ENCODE peak calls at places on chromosome 4, in nine cellular contexts. M is heart right ventricle, V is tibial nerve, R is A549, F is adipocyte, X is sigmoid colon, T is osteoblast, K is uterus, L is pancreas. Z is an unnamed sample. For H3K4me1, the result is how much of the 10 kb centered on the place peaks cover.

GRCh38 chr4:126441173-126441810 is 1126.5 kb downstream of the FAT4 start:
- DNase-seq in M (no peak), V (no peak), R (no peak), F (peak), X (no peak), T (no peak), K (no peak), L (no peak), Z (no peak)

GRCh38 chr4:103046416-103047290 is 27.1 kb upstream of the SLC9B1 start:
- DNase-seq in M (peak), V (no peak), R (peak), F (peak), X (no peak), T (no peak), K (no peak), L (no peak), Z (peak)

GRCh38 chr4:147732516-147733193 is 767 bp downstream of the ARHGAP10 start:
- DNase-seq in M (peak), V (peak), R (peak), F (peak), X (peak), T (peak), K (peak), L (peak), Z (peak)

GRCh38 chr4:140807491-140808257 is 51.5 kb upstream of the TBC1D9 start:
- DNase-seq in M (no peak), V (no peak), R (no peak), F (peak), X (no peak), T (peak), K (no peak), L (no peak), Z (no peak)

GRCh38 chr4:72564184-72564583 is 4.8 kb downstream of the ADAMTS3 start:
- DNase-seq in M (no peak), V (no peak), R (no peak), F (peak), X (no peak), T (no peak), K (no peak), L (no peak), Z (peak)

GRCh38 chr4:20509315-20509714 is 190.9 kb upstream of the PACRGL start:
- DNase-seq in M (no peak), V (no peak), R (no peak), F (no peak), X (no peak), T (no peak), K (no peak), L (no peak), Z (no peak)

GRCh38 chr4:88599714-88600113 is 7.4 kb downstream of the HERC3 start:
- DNase-seq in M (no peak), V (no peak), R (no peak), F (peak), X (no peak), T (no peak), K (no peak), L (no peak), Z (no peak)

GRCh38 chr4:15717126-15717525 is 14.3 kb downstream of the BST1 start:
- DNase-seq in M (no peak), V (no peak), R (no peak), F (peak), X (no peak), T (peak), K (no peak), L (no peak), Z (peak)

GRCh38 chr4:184593461-184593860 is 55.8 kb downstream of the CASP3 start:
- DNase-seq in M (no peak), V (no peak), R (no peak), F (no peak), X (no peak), T (peak), K (no peak), L (no peak), Z (no peak)

GRCh38 chr4:89254847-89255246 is 52.8 kb downstream of the GPRIN3 start:
- DNase-seq in M (no peak), V (no peak), R (peak), F (peak), X (no peak), T (peak), K (no peak), L (no peak), Z (peak)

GRCh38 chr4:185142911-185143595 is at the start of gene SLC25A4:
- DNase-seq in M (peak), V (peak), R (peak), F (peak), X (peak), T (peak), K (peak), L (peak), Z (peak)

GRCh38 chr4:23235613-23236390 is 543.1 kb downstream of the GBA3 start:
- DNase-seq in M (no peak), V (no peak), R (no peak), F (no peak), X (no peak), T (no peak), K (no peak), L (no peak), Z (peak)

GRCh38 chr4:104728380-104729122 is 233.9 kb upstream of the CXXC4 start:
- DNase-seq in M (no peak), V (no peak), R (peak), F (peak), X (no peak), T (no peak), K (no peak), L (no peak), Z (peak)

GRCh38 chr4:7876096-7876993 is 63.3 kb downstream of the AFAP1 start:
- DNase-seq in M (no peak), V (no peak), R (peak), F (no peak), X (peak), T (no peak), K (no peak), L (no peak), Z (peak)

GRCh38 chr4:52957220-52957686 is 95.1 kb downstream of the RASL11B start:
- DNase-seq in M (peak), V (no peak), R (no peak), F (no peak), X (no peak), T (peak), K (peak), L (no peak), Z (peak)

GRCh38 chr4:78662661-78663060 is 111.1 kb downstream of the ANXA3 start:
- DNase-seq in M (no peak), V (no peak), R (no peak), F (no peak), X (no peak), T (no peak), K (no peak), L (no peak), Z (no peak)

GRCh38 chr4:78660559-78660958 is 109.0 kb downstream of the ANXA3 start:
- DNase-seq in M (no peak), V (no peak), R (no peak), F (no peak), X (no peak), T (no peak), K (no peak), L (no peak), Z (no peak)

GRCh38 chr4:78661923-78662521 is 110.5 kb downstream of the ANXA3 start:
- DNase-seq in M (no peak), V (no peak), R (no peak), F (peak), X (no peak), T (no peak), K (no peak), L (no peak), Z (no peak)

GRCh38 chr4:78659665-78660064 is 108.1 kb downstream of the ANXA3 start:
- DNase-seq in M (no peak), V (no peak), R (no peak), F (no peak), X (no peak), T (no peak), K (no peak), L (no peak), Z (no peak)

GRCh38 chr4:78661086-78661690 is 109.6 kb downstream of the ANXA3 start:
- DNase-seq in M (no peak), V (no peak), R (no peak), F (no peak), X (no peak), T (no peak), K (no peak), L (no peak), Z (no peak)
- H3K4me1 ChIP-seq in M (half or more), V (under half), R (under half), F (under half), X (under half), T (under half), K (under half), L (under half), Z (under half)

DNA sequence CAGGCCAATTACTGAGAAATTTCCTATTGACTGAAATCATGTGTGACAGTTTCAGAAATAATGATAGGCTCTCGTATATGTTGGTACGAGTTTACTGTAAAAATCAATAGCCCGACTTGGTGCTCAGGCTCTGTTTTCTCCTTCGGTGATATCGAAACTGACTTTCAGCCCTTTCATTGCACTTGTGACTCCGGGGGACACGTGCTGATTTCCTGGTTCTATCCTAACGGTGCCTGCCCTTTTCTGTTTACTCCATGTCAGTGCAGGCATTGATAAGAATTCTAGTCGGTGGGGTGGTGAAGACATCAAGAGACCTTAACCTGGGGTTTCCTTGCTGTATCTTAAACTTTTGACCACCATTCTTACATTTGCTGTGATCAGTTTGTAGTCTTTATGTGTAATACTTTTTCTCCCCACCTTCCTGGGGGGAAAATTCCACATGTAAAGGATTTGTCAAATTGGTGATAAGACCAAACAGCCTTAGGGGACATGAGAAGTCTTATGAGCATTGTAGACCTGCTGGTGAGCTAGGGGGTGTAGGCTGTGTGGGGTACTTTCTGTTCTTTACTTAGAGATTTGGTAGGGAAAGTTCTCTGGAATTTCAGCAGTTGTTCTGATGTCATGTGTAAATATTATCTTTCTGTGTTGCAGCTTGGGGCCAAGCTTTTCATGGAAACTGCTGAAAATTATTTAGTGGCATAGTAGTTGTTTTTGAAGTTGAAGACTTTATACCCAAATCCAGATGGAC is 52.7 kb downstream of the TMEM131L start:
- DNase-seq in M (no peak), V (no peak), R (no peak), F (peak), X (no peak), T (no peak), K (no peak), L (no peak), Z (peak)
- H3K4me1 ChIP-seq in M (half or more), V (under half), R (under half), F (under half), X (under half), T (under half), K (under half), L (half or more), Z (under half)

GRCh38 chr4:110618091-110619000 is 4.5 kb downstream of the PITX2 start:
- DNase-seq in M (no peak), V (no peak), R (no peak), F (no peak), X (no peak), T (peak), K (no peak), L (peak), Z (peak)

GRCh38 chr4:110617095-110617494 is 5.8 kb downstream of the PITX2 start:
- DNase-seq in M (no peak), V (no peak), R (no peak), F (no peak), X (no peak), T (no peak), K (no peak), L (no peak), Z (peak)

GRCh38 chr4:110614981-110615365 is 7.9 kb downstream of the PITX2 start:
- DNase-seq in M (no peak), V (no peak), R (no peak), F (no peak), X (no peak), T (peak), K (no peak), L (no peak), Z (no peak)

GRCh38 chr4:110615366-110616161 is 7.3 kb downstream of the PITX2 start:
- DNase-seq in M (no peak), V (no peak), R (no peak), F (no peak), X (no peak), T (peak), K (no peak), L (no peak), Z (no peak)

GRCh38 chr4:110616162-110617062 is 6.5 kb downstream of the PITX2 start:
- DNase-seq in M (no peak), V (no peak), R (no peak), F (no peak), X (no peak), T (no peak), K (no peak), L (no peak), Z (no peak)
- H3K4me1 ChIP-seq in M (under half), V (under half), R (under half), F (under half), X (under half), T (under half), K (under half), L (under half), Z (under half)

GRCh38 chr4:94545296-94545695 is 93.6 kb downstream of the PDLIM5 start:
- DNase-seq in M (no peak), V (no peak), R (no peak), F (peak), X (no peak), T (no peak), K (no peak), L (no peak), Z (peak)
- H3K4me1 ChIP-seq in M (under half), V (under half), R (half or more), F (under half), X (under half), T (under half), K (under half), L (under half), Z (under half)

GRCh38 chr4:1866095-1866755 is 5.0 kb upstream of the NSD2 start:
- DNase-seq in M (no peak), V (no peak), R (no peak), F (no peak), X (no peak), T (peak), K (no peak), L (peak), Z (no peak)
- H3K4me1 ChIP-seq in M (under half), V (under half), R (under half), F (under half), X (under half), T (under half), K (under half), L (under half), Z (under half)

DNA sequence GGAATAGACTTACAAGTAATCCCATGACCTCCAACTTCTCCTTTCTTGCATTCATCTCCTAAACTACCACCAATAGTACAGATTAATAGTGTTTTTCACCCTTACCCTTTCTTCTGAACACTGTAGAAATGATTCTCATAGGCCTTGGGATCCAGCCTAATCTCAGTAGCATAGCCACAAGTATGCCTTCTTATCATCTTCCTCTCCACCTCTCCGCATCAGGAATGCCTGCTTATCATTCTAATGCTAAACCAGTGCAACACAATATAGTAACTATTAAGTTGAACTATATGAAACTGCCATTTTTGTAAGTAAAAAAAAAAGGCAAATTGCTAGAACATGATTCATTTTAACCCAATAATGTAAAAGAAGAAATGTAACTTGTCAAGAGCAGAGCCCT is 79.5 kb upstream of the IL2 start:
- DNase-seq in M (no peak), V (no peak), R (no peak), F (no peak), X (no peak), T (no peak), K (no peak), L (no peak), Z (no peak)
- H3K4me1 ChIP-seq in M (under half), V (under half), R (under half), F (under half), X (under half), T (under half), K (under half), L (under half), Z (under half)

GRCh38 chr4:42642136-42642797 is 14.6 kb downstream of the ATP8A1 start:
- DNase-seq in M (no peak), V (no peak), R (no peak), F (no peak), X (no peak), T (no peak), K (no peak), L (no peak), Z (no peak)
- H3K4me1 ChIP-seq in M (under half), V (under half), R (under half), F (under half), X (under half), T (under half), K (under half), L (under half), Z (under half)

DNA sequence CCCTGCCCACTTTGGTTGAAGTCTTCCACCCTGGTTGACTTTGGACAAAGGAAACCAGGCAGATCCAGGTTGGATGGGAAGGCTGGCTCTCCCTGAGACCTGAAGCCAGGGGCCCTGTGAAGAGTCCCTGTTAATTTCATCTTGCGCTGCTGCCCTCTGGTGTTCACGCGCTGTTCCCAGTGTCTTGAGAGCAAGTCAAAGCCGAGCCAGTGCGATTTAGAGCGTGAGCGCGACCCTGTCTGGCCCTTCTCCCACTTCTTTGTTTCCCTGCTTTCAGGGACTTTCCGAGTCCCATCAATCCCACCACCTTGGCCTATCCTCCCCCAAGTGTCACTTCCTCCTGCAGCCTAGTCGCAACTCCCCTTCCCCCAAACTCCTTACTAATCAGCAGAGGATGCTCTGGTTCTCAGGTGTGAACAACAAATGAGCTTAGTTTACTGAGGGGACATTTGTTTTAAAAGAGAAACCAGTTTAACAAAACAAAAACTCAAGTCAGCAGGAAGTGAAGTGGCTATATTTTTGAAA is 25.8 kb upstream of the CHRNA9 start:
- DNase-seq in M (peak), V (peak), R (peak), F (peak), X (peak), T (peak), K (peak), L (peak), Z (peak)
- H3K4me1 ChIP-seq in M (half or more), V (under half), R (under half), F (under half), X (under half), T (under half), K (under half), L (under half), Z (under half)

GRCh38 chr4:26296514-26296913 is 24.3 kb upstream of the RBPJ start:
- DNase-seq in M (no peak), V (no peak), R (no peak), F (no peak), X (no peak), T (no peak), K (no peak), L (no peak), Z (no peak)

GRCh38 chr4:26297219-26297618 is 23.6 kb upstream of the RBPJ start:
- DNase-seq in M (no peak), V (no peak), R (no peak), F (no peak), X (no peak), T (no peak), K (no peak), L (no peak), Z (no peak)

GRCh38 chr4:26298198-26298950 is 22.4 kb upstream of the RBPJ start:
- DNase-seq in M (no peak), V (no peak), R (no peak), F (peak), X (no peak), T (peak), K (no peak), L (no peak), Z (no peak)

GRCh38 chr4:26300314-26301307 is 20.2 kb upstream of the RBPJ start:
- DNase-seq in M (no peak), V (no peak), R (no peak), F (peak), X (no peak), T (no peak), K (no peak), L (no peak), Z (no peak)

DNA sequence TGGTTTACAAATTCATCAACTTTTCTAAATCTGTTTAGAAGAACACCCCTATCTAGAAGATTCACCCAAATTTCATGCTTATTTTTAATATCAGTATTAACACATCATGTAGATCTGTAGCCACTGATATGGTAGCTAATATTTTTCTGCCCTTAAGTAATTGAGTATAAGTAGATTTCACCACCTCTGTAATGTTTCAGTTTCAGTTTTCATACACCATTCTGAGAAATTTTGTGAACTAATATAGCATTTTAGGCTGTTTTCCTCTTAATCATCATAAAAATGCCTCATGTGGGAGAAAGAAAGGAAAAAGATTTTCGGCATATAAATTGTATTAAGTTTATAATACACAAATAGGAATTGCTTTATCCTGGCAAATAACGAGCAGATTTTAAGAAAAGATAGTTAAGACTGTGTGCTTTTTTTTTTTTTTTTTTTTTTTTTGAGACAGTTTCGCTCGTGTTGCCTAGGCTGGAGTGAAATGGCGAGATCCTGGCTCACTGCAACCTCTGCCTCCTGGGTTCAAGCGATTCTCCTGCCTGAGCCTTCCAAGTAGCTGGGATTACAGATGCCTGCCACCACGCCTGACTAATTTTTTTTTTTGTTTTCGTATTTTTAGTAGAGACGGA is 21.4 kb upstream of the RBPJ start:
- DNase-seq in M (no peak), V (no peak), R (no peak), F (no peak), X (no peak), T (no peak), K (no peak), L (no peak), Z (no peak)
- H3K4me1 ChIP-seq in M (under half), V (under half), R (under half), F (under half), X (under half), T (under half), K (under half), L (under half), Z (under half)

GRCh38 chr4:168648929-168649328 is 152.1 kb downstream of the PALLD start:
- DNase-seq in M (no peak), V (no peak), R (no peak), F (peak), X (no peak), T (peak), K (no peak), L (no peak), Z (no peak)

GRCh38 chr4:168651864-168652263 is 155.0 kb downstream of the PALLD start:
- DNase-seq in M (no peak), V (no peak), R (no peak), F (no peak), X (no peak), T (no peak), K (no peak), L (no peak), Z (no peak)

GRCh38 chr4:168648494-168648893 is 151.6 kb downstream of the PALLD start:
- DNase-seq in M (no peak), V (no peak), R (no peak), F (no peak), X (no peak), T (no peak), K (no peak), L (no peak), Z (no peak)

GRCh38 chr4:168652818-168653217 is 156.0 kb downstream of the PALLD start:
- DNase-seq in M (no peak), V (no peak), R (no peak), F (no peak), X (no peak), T (no peak), K (no peak), L (no peak), Z (no peak)

GRCh38 chr4:168651374-168651773 is 154.5 kb downstream of the PALLD start:
- DNase-seq in M (no peak), V (no peak), R (no peak), F (no peak), X (no peak), T (no peak), K (no peak), L (no peak), Z (no peak)
- H3K4me1 ChIP-seq in M (under half), V (under half), R (half or more), F (under half), X (under half), T (half or more), K (under half), L (under half), Z (under half)